ENCODE peak calls at places on chromosomes 11 and 22, in nine cellular contexts. J is PC-3, O is GM23248, C is HCT116, W is GM23338, D is hepatocyte, Y is OCI-LY7, E is MM.1S, M is SK-N-SH. K is an unnamed sample.

GRCh38 chr11:12787847-12788246 is 113.6 kb downstream of the TEAD1 start:
- DNase-seq in J (peak; percentile 62), O (peak; percentile 89), C (no peak), W (no peak), D (no peak), Y (no peak), E (no peak), M (no peak), K (no peak)

GRCh38 chr22:27107824-27108223 is 450.4 kb downstream of the MIAT start:
- DNase-seq in J (peak; percentile 25), O (peak; percentile 91), C (peak; percentile 70), W (no peak), D (peak; percentile 82), Y (no peak), E (no peak), M (peak; percentile 79), K (no peak)

GRCh38 chr11:99973993-99974392 is 713.1 kb upstream of the ARHGAP42 start:
- DNase-seq in J (no peak), O (no peak), C (no peak), W (no peak), D (peak; percentile 48), Y (no peak), E (no peak), M (no peak), K (no peak)

GRCh38 chr22:44995715-44996114 is 14.1 kb downstream of the PHF21B start:
- DNase-seq in J (no peak), O (no peak), C (no peak), W (no peak), D (no peak), Y (no peak), E (no peak), M (peak; percentile 41), K (no peak)

GRCh38 chr11:119832536-119832935 is 103.5 kb upstream of the NECTIN1 start:
- DNase-seq in J (peak; percentile 6), O (peak; percentile 50), C (no peak), W (no peak), D (peak; percentile 77), Y (no peak), E (no peak), M (peak; percentile 86), K (peak; percentile 36)

GRCh38 chr22:17172172-17172833 is 13.2 kb upstream of the HDHD5 start:
- DNase-seq in J (no peak), O (no peak), C (no peak), W (peak; percentile 56), D (peak; percentile 26), Y (no peak), E (no peak), M (peak; percentile 34), K (no peak)

GRCh38 chr22:43811777-43812148 is 342 bp downstream of the EFCAB6 start:
- DNase-seq in J (peak; percentile 8), O (peak; percentile 81), C (no peak), W (peak; percentile 30), D (peak; percentile 55), Y (no peak), E (peak; percentile 19), M (no peak), K (no peak)

GRCh38 chr11:9831122-9831521 is 167.2 kb downstream of the SWAP70 start:
- DNase-seq in J (no peak), O (no peak), C (no peak), W (peak; percentile 52), D (no peak), Y (peak; percentile 29), E (no peak), M (no peak), K (no peak)

GRCh38 chr11:47861762-47862161 is 13.6 kb upstream of the NUP160 start:
- DNase-seq in J (peak; percentile 70), O (peak; percentile 91), C (no peak), W (no peak), D (no peak), Y (no peak), E (no peak), M (no peak), K (no peak)

GRCh38 chr11:47860526-47860925 is 12.4 kb upstream of the NUP160 start:
- DNase-seq in J (no peak), O (no peak), C (no peak), W (no peak), D (no peak), Y (no peak), E (no peak), M (no peak), K (no peak)

GRCh38 chr11:47864910-47865309 is 16.8 kb upstream of the NUP160 start:
- DNase-seq in J (no peak), O (peak; percentile 52), C (no peak), W (no peak), D (no peak), Y (no peak), E (no peak), M (no peak), K (no peak)

GRCh38 chr11:47863189-47863892 is 15.2 kb upstream of the NUP160 start:
- DNase-seq in J (no peak), O (peak; percentile 91), C (no peak), W (no peak), D (peak; percentile 24), Y (peak; percentile 66), E (peak; percentile 50), M (peak; percentile 66), K (no peak)

DNA sequence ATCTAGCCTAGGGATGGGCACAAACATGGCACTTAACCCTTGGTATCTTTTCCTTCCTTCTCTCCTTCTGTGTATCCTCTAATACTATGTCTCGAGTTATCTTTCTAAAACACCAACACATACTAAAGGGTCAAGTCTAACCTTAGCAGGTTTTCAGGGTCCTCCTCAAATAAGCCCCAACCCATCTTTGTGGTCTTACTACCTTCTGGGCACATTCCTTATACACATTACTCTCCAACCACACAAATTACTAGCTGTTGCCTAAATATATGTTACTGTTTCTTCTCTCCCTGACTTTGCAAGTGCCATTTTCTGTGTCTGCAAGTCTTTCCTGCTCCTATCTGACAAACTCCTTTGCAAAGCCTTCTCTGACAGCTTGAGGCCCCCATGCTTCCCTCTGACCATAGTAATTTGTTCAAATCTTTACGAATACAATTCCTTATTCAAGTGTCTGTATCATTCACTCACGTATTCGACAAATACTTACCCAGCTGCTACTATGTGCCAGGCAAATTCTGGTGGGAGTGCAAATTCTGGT is 15.8 kb upstream of the NUP160 start:
- DNase-seq in J (no peak), O (no peak), C (no peak), W (no peak), D (no peak), Y (no peak), E (no peak), M (no peak), K (no peak)
- H3K4me3 ChIP-seq in J (no peak overlapping the region), O (no peak overlapping the region), C (no peak overlapping the region), W (no peak overlapping the region), D (no peak overlapping the region), Y (no peak overlapping the region), E (no peak overlapping the region), M (no peak overlapping the region), K (no peak overlapping the region)

GRCh38 chr22:19989725-19990067 is 26.9 kb downstream of the ARVCF start:
- DNase-seq in J (no peak), O (no peak), C (no peak), W (no peak), D (no peak), Y (no peak), E (no peak), M (no peak), K (no peak)

GRCh38 chr22:19990609-19991394 is 25.8 kb downstream of the ARVCF start:
- DNase-seq in J (no peak), O (no peak), C (no peak), W (no peak), D (no peak), Y (no peak), E (no peak), M (peak; percentile 78), K (no peak)

GRCh38 chr22:19988965-19989724 is 27.5 kb downstream of the ARVCF start:
- DNase-seq in J (no peak), O (no peak), C (no peak), W (no peak), D (no peak), Y (no peak), E (no peak), M (no peak), K (no peak)

GRCh38 chr22:19991395-19991644 is 25.3 kb downstream of the ARVCF start:
- DNase-seq in J (no peak), O (no peak), C (no peak), W (no peak), D (no peak), Y (no peak), E (no peak), M (no peak), K (no peak)

DNA sequence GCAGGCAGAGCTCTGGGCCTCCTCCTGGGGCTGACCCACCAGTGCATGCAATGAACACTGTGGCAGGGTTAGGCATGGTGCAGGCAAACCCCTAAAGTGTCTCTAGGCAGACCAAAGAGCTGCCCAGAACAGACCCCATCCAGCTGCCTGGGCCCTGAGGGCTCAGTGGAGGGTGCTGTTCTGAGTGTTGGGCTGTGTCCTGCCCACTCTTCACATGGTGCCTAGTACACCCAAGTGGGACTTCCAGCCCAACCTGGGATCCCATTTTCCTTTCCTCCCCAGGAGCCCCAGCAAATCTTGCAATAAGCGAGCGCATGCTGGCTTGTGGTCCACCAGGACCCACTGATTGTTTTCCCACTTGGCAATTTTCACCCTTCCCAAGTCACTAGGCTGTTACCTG is 26.4 kb downstream of the ARVCF start:
- DNase-seq in J (no peak), O (no peak), C (no peak), W (no peak), D (no peak), Y (no peak), E (no peak), M (no peak), K (no peak)
- TF ChIP-seq EZH2phosphoT487 in J (no peak), O (no peak), C (no peak), W (no peak), D (no peak), Y (no peak), E (no peak), M (no peak), K (no peak)

DNA sequence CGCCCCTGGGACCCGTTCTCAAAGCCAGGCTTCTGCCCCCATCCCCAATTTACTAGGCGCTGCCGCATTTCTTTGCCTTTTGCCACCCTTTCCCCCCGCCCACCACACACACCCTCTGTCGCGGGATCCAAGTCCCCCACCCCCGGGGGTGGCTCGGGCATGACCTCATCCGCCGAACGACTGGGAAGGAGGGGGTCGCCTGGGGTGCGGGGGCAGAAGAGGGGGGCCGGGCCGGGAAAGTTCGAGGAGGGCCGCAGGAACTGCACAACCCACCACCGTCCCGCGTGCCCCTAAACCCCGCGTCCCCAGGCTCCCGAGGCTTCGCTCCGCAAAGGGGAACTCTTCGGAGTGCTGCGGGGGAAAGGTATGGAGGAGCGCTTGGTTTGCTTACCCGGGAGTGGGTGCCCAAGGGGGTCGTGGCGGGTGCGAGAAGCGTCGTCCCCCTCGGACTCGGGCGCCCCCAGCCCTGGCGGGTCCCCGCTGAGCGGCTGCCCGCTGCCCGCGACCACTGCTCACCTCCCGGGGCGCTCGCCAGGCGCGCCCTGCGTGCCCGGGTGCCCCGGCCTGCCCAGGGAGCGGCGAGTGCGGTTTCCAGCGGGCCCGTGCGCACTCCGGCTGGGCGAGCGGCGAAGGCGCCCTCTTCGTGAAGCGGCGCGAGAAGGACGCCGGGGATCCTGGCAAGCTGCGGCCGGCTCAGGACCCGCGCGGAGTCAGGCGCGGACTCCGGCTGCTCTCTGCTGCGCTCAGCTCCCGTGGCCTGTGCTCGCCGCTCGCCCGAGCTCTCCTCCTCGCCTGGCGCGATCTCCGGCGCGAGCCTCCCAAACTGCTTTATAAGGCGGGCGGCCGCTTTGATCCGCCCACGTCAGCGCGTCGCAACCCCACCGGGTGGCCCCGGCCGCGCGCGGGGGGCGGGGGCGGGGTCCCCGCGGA is 3.9 kb upstream of the WNT11 start:
- DNase-seq in J (peak; percentile 49), O (peak; percentile 87), C (no peak), W (peak; percentile 54), D (peak; percentile 86), Y (no peak), E (peak; percentile 22), M (peak; percentile 82), K (peak; percentile 81)
- H3K4me3 ChIP-seq in J (peak overlapping the region; percentile 67), O (peak overlapping the region; percentile 75), C (peak overlapping the region; percentile 57), W (peak overlapping the region; percentile 72), D (peak overlapping the region; percentile 14), Y (no peak overlapping the region), E (peak overlapping the region; percentile 64), M (peak overlapping the region; percentile 57), K (peak overlapping the region; percentile 56)

GRCh38 chr22:47309946-47310345 is 547.5 kb downstream of the TBC1D22A start:
- DNase-seq in J (no peak), O (no peak), C (no peak), W (no peak), D (no peak), Y (no peak), E (no peak), M (no peak), K (no peak)

GRCh38 chr22:47307812-47308211 is 545.4 kb downstream of the TBC1D22A start:
- DNase-seq in J (no peak), O (no peak), C (no peak), W (no peak), D (no peak), Y (no peak), E (no peak), M (no peak), K (no peak)

GRCh38 chr22:47308886-47309285 is 546.4 kb downstream of the TBC1D22A start:
- DNase-seq in J (no peak), O (no peak), C (no peak), W (no peak), D (no peak), Y (no peak), E (no peak), M (no peak), K (no peak)

GRCh38 chr22:47309476-47309875 is 547.0 kb downstream of the TBC1D22A start:
- DNase-seq in J (peak; percentile 23), O (no peak), C (no peak), W (no peak), D (no peak), Y (no peak), E (no peak), M (no peak), K (no peak)

GRCh38 chr22:47310601-47311000 is 548.2 kb downstream of the TBC1D22A start:
- DNase-seq in J (peak; percentile 94), O (peak; percentile 8), C (peak; percentile 33), W (no peak), D (no peak), Y (no peak), E (no peak), M (no peak), K (no peak)
- TF ChIP-seq EZH2phosphoT487 in J (no peak), O (no peak), C (no peak), W (no peak), D (no peak), Y (no peak), E (no peak), M (no peak), K (no peak)

K was measured in neural progenitor cell.